ENCODE peak calls at places on chromosome X, in six cellular contexts. W, D, B, U, R and P are unnamed samples.

GRCh38 chrX:55135171-55135570 is 46.4 kb downstream of the PAGE2 start:
- DNase-seq in D (peak), B (peak), U (peak), R (no peak), W (peak), P (peak)

GRCh38 chrX:45324941-45325340 is 124.3 kb upstream of the DIPK2B start:
- DNase-seq in U (peak), D (no peak), W (no peak), R (no peak), B (no peak), P (no peak)

GRCh38 chrX:151151668-151152267 is 24.6 kb upstream of the GPR50 start:
- DNase-seq in D (peak), B (peak), U (peak), W (peak), R (no peak), P (no peak)

GRCh38 chrX:140572724-140573123 is 67.9 kb upstream of the SOX3 start:
- DNase-seq in R (no peak), D (peak), U (peak), B (peak), W (peak), P (peak)

GRCh38 chrX:71545364-71545763 is 12.5 kb downstream of the OGT start:
- DNase-seq in B (no peak), D (no peak), R (no peak), U (no peak), W (peak), P (no peak)

GRCh38 chrX:69543572-69543971 is 39.4 kb downstream of the NALF2 start:
- DNase-seq in D (no peak), B (peak), R (no peak), W (no peak), U (no peak), P (no peak)

GRCh38 chrX:131728295-131729145 is 184.6 kb downstream of the OR13H1 start:
- DNase-seq in W (no peak), R (no peak), U (no peak), B (no peak), D (peak), P (no peak)

GRCh38 chrX:54043084-54043483 is 1.2 kb downstream of the PHF8 start:
- DNase-seq in U (no peak), D (no peak), R (no peak), B (no peak), W (peak), P (no peak)

GRCh38 chrX:17719651-17720050 is 17.6 kb upstream of the SCML1 start:
- DNase-seq in R (no peak), W (no peak), D (no peak), B (no peak), U (no peak), P (no peak)

GRCh38 chrX:80388206-80388605 is 32.0 kb upstream of the TENT5D start:
- DNase-seq in D (no peak), W (no peak), B (no peak), U (no peak), R (no peak), P (no peak)

GRCh38 chrX:147900349-147900748 is 11.4 kb upstream of the FMR1 start:
- DNase-seq in W (no peak), R (no peak), U (no peak), D (no peak), B (no peak), P (no peak)

GRCh38 chrX:136112781-136113180 is 34.6 kb upstream of the FHL1 start:
- DNase-seq in R (no peak), B (no peak), W (no peak), U (peak), D (no peak), P (no peak)

GRCh38 chrX:50812995-50813842 is 775 bp downstream of the SHROOM4 start:
- DNase-seq in D (peak), W (no peak), B (peak), U (peak), R (peak), P (peak)

GRCh38 chrX:27767387-27767786 is 40.4 kb upstream of the MAGEB10 start:
- DNase-seq in R (no peak), W (no peak), U (no peak), D (no peak), B (no peak), P (no peak)

DNA sequence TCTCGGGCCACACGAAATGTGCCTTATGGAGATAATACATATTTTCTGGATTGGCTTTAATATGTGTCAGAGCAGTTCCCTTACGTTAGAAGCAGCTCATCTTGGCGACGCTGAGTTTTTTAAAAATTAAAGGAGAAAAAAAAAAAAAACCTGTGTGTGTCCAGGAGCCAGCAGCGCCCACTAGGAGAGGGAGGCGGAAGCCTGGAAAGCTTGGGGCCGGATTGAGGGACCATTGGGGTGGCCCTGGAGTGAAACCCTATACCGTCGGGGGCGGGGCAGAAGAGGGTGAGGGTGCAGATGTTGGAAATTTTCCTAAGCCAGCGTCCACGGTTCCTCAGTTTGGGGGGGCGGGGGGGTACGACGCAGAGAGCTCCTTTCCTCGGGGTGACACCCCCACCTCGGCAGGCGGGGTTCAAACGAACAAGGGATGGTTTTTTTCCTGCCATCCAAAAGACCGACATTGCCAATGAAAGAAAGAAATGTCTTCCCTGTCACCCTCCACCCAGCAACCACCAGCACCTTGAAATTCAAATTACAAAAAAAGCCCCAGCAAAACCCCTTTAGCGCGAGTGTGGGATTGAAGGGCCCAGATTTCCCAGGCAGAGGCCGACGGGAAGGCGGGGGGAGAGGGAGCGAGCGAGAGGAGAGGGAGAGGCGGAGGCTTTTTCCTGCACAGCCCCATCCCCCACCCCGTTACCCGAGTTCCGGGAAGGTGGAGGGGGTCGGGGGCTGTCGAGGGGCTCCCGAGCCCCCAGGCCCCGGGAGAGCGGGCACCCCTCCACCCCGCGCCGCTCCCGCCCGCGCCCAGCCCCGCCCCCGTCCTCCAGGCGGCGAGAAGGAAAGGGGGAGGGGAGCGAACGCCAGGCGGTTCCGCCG is 868 bp downstream of the SMARCA1 start:
- DNase-seq in R (peak), B (peak), U (peak), D (peak), W (peak), P (peak)
- TF ChIP-seq CTCF in R (no peak), B (no peak), U (peak), D (no peak), W (no peak), P (peak)

GRCh38 chrX:119753639-119754257 is 4.6 kb upstream of the SOWAHD start:
- DNase-seq in B (no peak), U (peak), W (peak), R (no peak), D (peak), P (peak)
- TF ChIP-seq CTCF in B (peak), U (peak), W (peak), R (no peak), D (peak), P (peak)

GRCh38 chrX:104310084-104310483 is 55.4 kb upstream of the ESX1 start:
- DNase-seq in U (peak), B (no peak), D (no peak), R (no peak), W (no peak), P (no peak)
- TF ChIP-seq CTCF in U (peak), B (no peak), D (no peak), R (no peak), W (no peak), P (peak)

GRCh38 chrX:39008554-39008953 is 207.3 kb downstream of the MID1IP1 start:
- DNase-seq in D (no peak), W (no peak), B (no peak), R (no peak), U (no peak), P (no peak)
- TF ChIP-seq CTCF in D (no peak), W (no peak), B (no peak), R (no peak), U (no peak), P (no peak)